ENCODE peak calls at places on chromosomes 4 and X, in five cellular contexts. Q is GM12878, C is HEK293T, Y is H1, V is HepG2. K is an unnamed sample.

GRCh38 chr4:56959064-56959463 is 18.3 kb downstream of the NOA1 start:
- DNase-seq in Q (no peak), C (no peak), Y (no peak), V (no peak), K (no peak)

GRCh38 chr4:87856816-87857215 is 24.0 kb downstream of the MEPE start:
- DNase-seq in Q (no peak), C (no peak), Y (no peak), V (peak; percentile 37), K (no peak)

GRCh38 chr4:41885456-41885855 is 49.8 kb upstream of the TMEM33 start:
- DNase-seq in Q (no peak), C (no peak), Y (no peak), V (no peak), K (no peak)

GRCh38 chr4:74623041-74623440 is 171.3 kb downstream of the BTC start:
- DNase-seq in Q (no peak), C (peak; percentile 55), Y (no peak), V (peak; percentile 66), K (peak; percentile 9)

GRCh38 chrX:83593634-83594294 is 85.7 kb downstream of the POU3F4 start:
- DNase-seq in Q (no peak), C (no peak), Y (no peak), V (no peak), K (no peak)

GRCh38 chr4:102355748-102356147 is 10.5 kb upstream of the SLC39A8 start:
- DNase-seq in Q (no peak), C (no peak), Y (no peak), V (no peak), K (no peak)

GRCh38 chr4:26529479-26529878 is 39.2 kb upstream of the CCKAR start:
- DNase-seq in Q (no peak), C (no peak), Y (no peak), V (no peak), K (no peak)

GRCh38 chr4:99473131-99473530 is 37.7 kb upstream of the C4orf17 start:
- DNase-seq in Q (no peak), C (no peak), Y (no peak), V (no peak), K (no peak)

GRCh38 chrX:120301497-120301896 is 9.8 kb downstream of the TMEM255A start:
- DNase-seq in Q (no peak), C (no peak), Y (no peak), V (no peak), K (no peak)

GRCh38 chr4:37837446-37837845 is 11.0 kb downstream of the PGM2 start:
- DNase-seq in Q (no peak), C (no peak), Y (no peak), V (no peak), K (no peak)

GRCh38 chrX:104324871-104325585 is 70.3 kb upstream of the ESX1 start:
- DNase-seq in Q (no peak), C (no peak), Y (no peak), V (no peak), K (no peak)

GRCh38 chrX:68532828-68533227 is 34.0 kb downstream of the YIPF6 start:
- DNase-seq in Q (no peak), C (no peak), Y (no peak), V (no peak), K (no peak)

GRCh38 chr4:18034099-18034498 is 12.5 kb upstream of the LCORL start:
- DNase-seq in Q (no peak), C (no peak), Y (no peak), V (no peak), K (no peak)

GRCh38 chrX:110015915-110016314 is 13.0 kb downstream of the TMEM164 start:
- DNase-seq in Q (no peak), C (no peak), Y (no peak), V (no peak), K (no peak)

GRCh38 chrX:72280210-72280882 is 3.3 kb upstream of the RPS4X start:
- DNase-seq in Q (no peak), C (no peak), Y (no peak), V (no peak), K (no peak)

GRCh38 chrX:132058975-132059374 is 35.9 kb downstream of the STK26 start:
- DNase-seq in Q (no peak), C (no peak), Y (no peak), V (no peak), K (no peak)

GRCh38 chr4:4461850-4462249 is 74.9 kb downstream of the NSG1 start:
- DNase-seq in Q (no peak), C (no peak), Y (no peak), V (peak; percentile 83), K (no peak)

GRCh38 chrX:48715066-48715465 is 18.5 kb downstream of the SUV39H1 start:
- DNase-seq in Q (no peak), C (no peak), Y (no peak), V (no peak), K (no peak)

GRCh38 chrX:41148553-41148952 is 63.3 kb downstream of the USP9X start:
- DNase-seq in Q (no peak), C (no peak), Y (no peak), V (no peak), K (no peak)

GRCh38 chrX:110310896-110311295 is 7.0 kb downstream of the AMMECR1 start:
- DNase-seq in Q (no peak), C (no peak), Y (no peak), V (no peak), K (no peak)

GRCh38 chrX:3448563-3448962 is 102.1 kb upstream of the MXRA5 start:
- DNase-seq in Q (no peak), C (no peak), Y (no peak), V (no peak), K (no peak)

GRCh38 chrX:3449287-3449686 is 102.8 kb upstream of the MXRA5 start:
- DNase-seq in Q (no peak), C (no peak), Y (no peak), V (no peak), K (no peak)

DNA sequence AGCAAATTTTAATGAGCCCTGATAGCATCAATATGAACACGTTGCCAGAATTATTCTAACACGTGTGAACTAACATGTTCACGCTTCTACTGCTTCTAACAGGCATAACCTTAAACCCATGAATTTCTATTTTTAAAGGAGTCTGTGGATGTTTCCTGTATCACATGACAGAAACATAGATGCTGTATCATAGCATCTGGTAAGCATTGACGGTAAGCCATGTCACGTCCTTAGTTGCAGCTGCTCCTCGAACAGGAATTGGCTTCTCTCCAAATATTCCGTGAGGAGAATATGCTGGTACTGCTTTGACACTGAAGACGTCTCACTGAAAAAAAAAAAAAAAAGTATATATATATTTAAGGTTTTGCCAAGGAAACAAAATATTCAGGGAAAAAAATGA is 105.1 kb upstream of the MXRA5 start:
- DNase-seq in Q (no peak), C (no peak), Y (no peak), V (no peak), K (no peak)
- TF ChIP-seq SUZ12 in Q (no peak), C (no peak), Y (no peak), V (no peak), K (no peak)

GRCh38 chr4:82756061-82756460 is 42.5 kb downstream of the SCD5 start:
- DNase-seq in Q (no peak), C (no peak), Y (no peak), V (no peak), K (no peak)

GRCh38 chr4:82753725-82754410 is 44.7 kb downstream of the SCD5 start:
- DNase-seq in Q (no peak), C (no peak), Y (no peak), V (no peak), K (no peak)

GRCh38 chr4:82761249-82761648 is 37.3 kb downstream of the SCD5 start:
- DNase-seq in Q (no peak), C (no peak), Y (no peak), V (no peak), K (no peak)

GRCh38 chr4:82754546-82755165 is 43.9 kb downstream of the SCD5 start:
- DNase-seq in Q (no peak), C (no peak), Y (no peak), V (no peak), K (no peak)

GRCh38 chr4:82758701-82759685 is 39.6 kb downstream of the SCD5 start:
- DNase-seq in Q (no peak), C (no peak), Y (no peak), V (no peak), K (no peak)
- TF ChIP-seq SUZ12 in Q (no peak), C (no peak), Y (no peak), V (no peak), K (no peak)

DNA sequence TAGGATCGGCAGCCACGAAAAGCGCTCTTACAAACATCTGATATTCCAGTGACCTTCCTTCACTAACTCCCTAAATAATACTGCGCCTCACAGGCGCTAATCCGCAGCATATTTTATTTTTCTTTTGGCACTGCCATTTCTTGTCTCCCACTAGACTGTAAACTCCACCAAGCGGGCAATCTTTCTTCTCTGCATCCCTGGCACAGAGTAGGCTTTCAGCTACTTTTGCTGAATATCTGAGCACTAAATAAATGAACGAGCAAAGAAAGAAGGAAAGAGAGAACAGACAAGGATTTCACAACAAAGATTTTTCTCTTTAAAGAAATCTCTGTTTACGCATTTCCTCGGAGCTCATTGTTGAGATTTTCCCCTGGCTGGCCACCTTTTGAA is 12.7 kb downstream of the NKX3-2 start:
- DNase-seq in Q (no peak), C (no peak), Y (no peak), V (no peak), K (no peak)
- TF ChIP-seq SUZ12 in Q (no peak), C (no peak), Y (no peak), V (no peak), K (no peak)

DNA sequence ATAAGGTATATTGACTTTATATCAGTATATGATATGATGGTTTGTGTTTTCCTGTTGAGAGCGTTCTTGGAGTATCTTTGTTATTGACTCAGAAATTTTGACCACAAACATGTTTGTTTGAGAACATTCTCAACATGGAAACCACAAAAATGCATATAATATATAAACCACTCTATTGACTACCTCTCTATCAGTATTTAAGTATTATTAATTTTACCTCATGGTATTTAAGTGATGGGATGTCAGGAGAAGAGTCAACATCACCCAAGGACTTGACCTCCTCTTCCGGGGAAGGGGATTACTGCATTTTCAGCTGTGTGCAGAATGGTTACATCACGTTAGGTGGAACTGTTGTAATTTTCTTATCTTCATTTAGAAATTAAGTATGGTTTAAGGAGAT is 54.3 kb upstream of the PUDP start:
- DNase-seq in Q (no peak), C (no peak), Y (no peak), V (no peak), K (no peak)
- TF ChIP-seq SUZ12 in Q (no peak), C (no peak), Y (no peak), V (no peak), K (no peak)

GRCh38 chrX:39551748-39552147 is 546.0 kb downstream of the BCOR start:
- DNase-seq in Q (no peak), C (no peak), Y (no peak), V (no peak), K (no peak)

GRCh38 chrX:39560285-39560684 is 537.5 kb downstream of the BCOR start:
- DNase-seq in Q (no peak), C (no peak), Y (no peak), V (no peak), K (no peak)

GRCh38 chrX:39559229-39559628 is 538.5 kb downstream of the BCOR start:
- DNase-seq in Q (no peak), C (no peak), Y (no peak), V (no peak), K (no peak)

GRCh38 chrX:39550795-39551361 is 546.9 kb downstream of the BCOR start:
- DNase-seq in Q (no peak), C (no peak), Y (no peak), V (no peak), K (no peak)

DNA sequence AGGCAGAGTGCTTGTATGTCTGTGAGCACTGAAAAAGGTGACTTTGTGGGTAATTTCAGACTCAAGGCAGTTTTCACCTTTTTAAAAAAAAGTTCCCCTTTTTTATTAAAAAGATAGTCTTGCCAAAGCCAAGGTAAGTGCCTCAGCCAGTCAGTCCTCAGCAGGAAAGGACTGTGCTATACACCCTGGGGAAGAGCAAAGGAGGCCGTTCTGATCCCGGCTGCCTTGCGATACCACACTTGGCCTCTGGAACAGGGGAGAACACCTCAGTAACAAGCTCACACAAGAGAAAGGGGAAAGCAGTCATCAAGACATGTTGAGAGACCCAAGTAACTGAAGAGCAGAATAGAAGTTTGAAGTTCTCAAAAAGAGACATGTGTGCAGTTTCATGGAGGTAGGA is 541.7 kb downstream of the BCOR start:
- DNase-seq in Q (no peak), C (peak; percentile 37), Y (no peak), V (no peak), K (no peak)
- TF ChIP-seq SUZ12 in Q (no peak), C (no peak), Y (no peak), V (no peak), K (no peak)